ENCODE peak calls at places on chromosome 1, in six cellular contexts. N, Q, U, A, P and B are unnamed samples.

GRCh38 chr1:147853391-147853790 is 49.2 kb upstream of the GJA8 start:
- DNase-seq in U (peak), Q (peak), A (no peak), N (no peak), P (no peak), B (no peak)

GRCh38 chr1:182563095-182563494 is 26.0 kb downstream of the RNASEL start:
- DNase-seq in Q (no peak), U (no peak), A (no peak), P (no peak), N (no peak), B (no peak)

GRCh38 chr1:82464362-82464931 is 663.7 kb downstream of the ADGRL2 start:
- DNase-seq in P (peak), A (no peak), U (no peak), Q (no peak), N (no peak), B (peak)

GRCh38 chr1:238404506-238404905 is 513.8 kb upstream of the ZP4 start:
- DNase-seq in U (no peak), P (no peak), A (no peak), Q (no peak), N (no peak), B (no peak)

GRCh38 chr1:87182611-87183010 is 146.1 kb upstream of the LMO4 start:
- DNase-seq in Q (no peak), P (no peak), A (no peak), U (no peak), N (no peak), B (no peak)

GRCh38 chr1:51044834-51045233 is 57.2 kb upstream of the C1orf185 start:
- DNase-seq in P (peak), U (peak), N (no peak), A (no peak), Q (no peak), B (no peak)

GRCh38 chr1:78004719-78005346 is at the start of gene DNAJB4:
- DNase-seq in Q (peak), U (peak), A (peak), N (peak), P (no peak), B (no peak)

GRCh38 chr1:68528243-68528642 is 31.4 kb upstream of the DEPDC1 start:
- DNase-seq in Q (no peak), N (no peak), U (no peak), P (no peak), A (no peak), B (no peak)